ENCODE peak calls at places on chromosomes 4 and X, in five cellular contexts. U is H9, O is IMR-90, F is mesenchymal stem cell, J is neuronal stem cell. A is an unnamed sample. For H3K79me1, the result is how much of the 10 kb centered on the place peaks cover.

GRCh38 chr4:138689593-138689992 is 326.0 kb upstream of the NOCT start:
- DNase-seq in J (no peak), F (no peak), U (no peak), O (no peak), A (no peak)

GRCh38 chr4:141047228-141047884 is 85.9 kb downstream of the RNF150 start:
- DNase-seq in J (no peak), O (peak), F (peak), U (no peak), A (no peak)

GRCh38 chr4:119057417-119057816 is 78.2 kb upstream of the MYOZ2 start:
- DNase-seq in O (no peak), U (no peak), J (no peak), F (no peak), A (no peak)

GRCh38 chr4:145541266-145541770 is 59.7 kb downstream of the SMAD1 start:
- DNase-seq in J (no peak), F (peak), O (no peak), U (no peak), A (no peak)

GRCh38 chr4:180141734-180142133 is 2101.5 kb upstream of the TENM3 start:
- DNase-seq in U (no peak), O (no peak), J (no peak), F (no peak), A (no peak)

GRCh38 chr4:109411964-109412363 is 21.7 kb upstream of the SEC24B start:
- DNase-seq in J (no peak), O (no peak), U (no peak), F (no peak), A (no peak)

GRCh38 chr4:128338634-128339355 is 51.2 kb upstream of the PGRMC2 start:
- DNase-seq in O (peak), F (peak), J (no peak), U (no peak), A (no peak)

GRCh38 chrX:16552546-16552945 is 97.4 kb upstream of the S100G start:
- DNase-seq in U (no peak), F (no peak), J (no peak), O (peak), A (peak)

GRCh38 chr4:94905511-94905910 is 147.8 kb downstream of the BMPR1B start:
- DNase-seq in O (no peak), U (no peak), J (no peak), F (no peak), A (no peak)

GRCh38 chrX:134821370-134821769 is 163.1 kb upstream of the PLAC1 start:
- DNase-seq in U (peak), F (peak), J (no peak), O (peak), A (no peak)

GRCh38 chr4:139838811-139839210 is 173.2 kb downstream of the MGST2 start:
- DNase-seq in F (no peak), U (no peak), O (peak), J (no peak), A (no peak)

GRCh38 chr4:1202526-1203378 is 30.4 kb upstream of the SPON2 start:
- DNase-seq in J (no peak), O (no peak), U (no peak), F (no peak), A (no peak)

GRCh38 chr4:158209825-158210807 is at the start of gene TMEM144:
- DNase-seq in O (peak), U (peak), J (peak), F (peak), A (peak)

GRCh38 chrX:113274345-113274744 is 433.7 kb upstream of the AMOT start:
- DNase-seq in F (no peak), J (no peak), U (peak), O (no peak), A (no peak)

GRCh38 chr4:3767569-3768288 is 1.5 kb downstream of the ADRA2C start:
- DNase-seq in J (peak), F (peak), O (no peak), U (peak), A (peak)

GRCh38 chrX:150663061-150663460 is 30.1 kb upstream of the MTMR1 start:
- DNase-seq in J (no peak), O (no peak), U (no peak), F (no peak), A (no peak)

GRCh38 chr4:19195696-19196095 is 1056.0 kb upstream of the SLIT2 start:
- DNase-seq in F (no peak), O (no peak), J (peak), U (peak), A (no peak)

GRCh38 chrX:34656467-34656841 is 631 bp downstream of the TMEM47 start:
- DNase-seq in O (no peak), U (peak), F (peak), J (no peak), A (no peak)

GRCh38 chr4:5885733-5886132 is 7.2 kb downstream of the CRMP1 start:
- DNase-seq in U (no peak), O (no peak), F (no peak), J (no peak), A (no peak)

GRCh38 chr4:5884804-5885203 is 8.1 kb downstream of the CRMP1 start:
- DNase-seq in J (no peak), F (no peak), U (no peak), O (no peak), A (no peak)

GRCh38 chr4:5881340-5881739 is 11.5 kb downstream of the CRMP1 start:
- DNase-seq in O (peak), J (no peak), U (no peak), F (no peak), A (no peak)

GRCh38 chr4:5883916-5884315 is 9.0 kb downstream of the CRMP1 start:
- DNase-seq in U (no peak), J (no peak), O (no peak), F (peak), A (no peak)

GRCh38 chr4:5882947-5883346 is 9.9 kb downstream of the CRMP1 start:
- DNase-seq in J (no peak), U (no peak), O (no peak), F (no peak), A (no peak)
- H3K79me1 ChIP-seq in J (under half), U (under half), O (under half), F (under half), A (under half)

GRCh38 chrX:139750390-139750789 is 42.4 kb upstream of the MCF2 start:
- DNase-seq in F (no peak), O (peak), U (no peak), J (no peak), A (no peak)

GRCh38 chrX:139751053-139751452 is 43.1 kb upstream of the MCF2 start:
- DNase-seq in F (no peak), U (no peak), J (no peak), O (no peak), A (no peak)
- H3K14ac ChIP-seq in F (no peak), U (no peak), J (no peak), O (no peak), A (no peak)

DNA sequence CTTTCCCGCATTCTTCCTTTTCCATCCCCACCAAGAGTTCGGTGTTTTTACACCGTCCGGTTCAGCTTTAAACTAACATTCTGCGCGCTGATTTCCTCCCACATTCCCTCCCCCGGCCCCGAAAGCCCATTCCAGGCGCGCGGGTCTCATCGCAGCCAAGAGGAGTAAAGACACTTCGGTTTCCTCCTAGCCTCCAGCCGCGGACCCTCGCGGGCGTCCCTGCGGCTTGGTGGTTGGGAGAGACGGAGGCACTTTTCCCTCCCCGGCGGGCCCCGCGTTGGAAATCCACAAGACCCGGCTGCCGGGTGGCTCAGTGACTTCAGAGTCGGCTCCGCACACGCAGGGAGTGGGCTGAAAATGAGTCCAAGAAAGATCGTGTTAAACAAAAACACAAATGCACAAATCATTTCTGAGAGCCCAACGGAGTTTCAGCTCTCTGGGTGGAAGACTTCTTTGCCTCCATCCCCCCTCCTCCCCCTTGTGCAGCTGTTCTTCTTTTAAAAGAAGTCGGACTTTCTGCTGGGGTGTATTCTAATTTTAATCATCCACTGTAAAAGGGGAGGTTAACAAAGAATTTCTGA is 2.0 kb upstream of the ARX start:
- DNase-seq in O (no peak), J (no peak), F (no peak), U (no peak), A (peak)
- H3K18ac ChIP-seq in O (no peak), J (no peak), F (no peak), U (no peak), A (no peak)

GRCh38 chr4:5874811-5875465 is 17.9 kb downstream of the CRMP1 start:
- DNase-seq in F (no peak), J (no peak), U (peak), O (peak), A (no peak)
- H3K79me1 ChIP-seq in F (under half), J (under half), U (under half), O (under half), A (under half)

DNA sequence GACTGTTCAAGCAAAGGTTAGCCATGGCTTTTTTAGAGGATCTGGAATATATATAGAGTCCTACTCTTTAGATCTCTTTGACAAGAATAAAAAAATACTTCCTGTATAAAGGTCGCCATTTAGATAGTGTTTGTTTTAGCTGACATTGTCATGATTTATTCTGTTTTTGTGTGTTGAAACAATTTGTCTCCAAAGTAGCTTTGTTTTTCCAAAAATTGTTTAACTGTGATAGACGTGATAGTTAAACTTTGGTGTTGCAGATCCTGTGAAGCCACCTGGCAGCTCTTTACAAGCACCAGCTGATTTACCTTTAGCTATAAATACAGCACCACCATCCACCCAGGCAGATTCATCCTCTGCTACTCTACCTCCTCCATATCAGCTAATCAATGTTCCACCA is 80.3 kb upstream of the SMARCA5 start:
- DNase-seq in F (no peak), O (no peak), U (no peak), J (no peak), A (no peak)
- H3K14ac ChIP-seq in F (no peak), O (no peak), U (no peak), J (no peak), A (no peak)

A was measured in trophoblast cell.